ENCODE peak calls at places on chromosomes 16 and 17, in five cellular contexts. P is effector memory CD4-positive, alpha-beta T cell; E is GM23338; V is stimulated activated naive CD8-positive, alpha-beta T cell treated with anti-CD3 and anti-CD28 coated beads, Interleukin-15, amount 100 ng/mL, for 72 hours; G is psoas muscle. X is an unnamed sample.

GRCh38 chr16:8391219-8391757 is 199.0 kb downstream of the TMEM114 start:
- DNase-seq in P (no peak), E (no peak), V (no peak), G (no peak), X (no peak)

GRCh38 chr17:42010898-42011516 is 6.2 kb downstream of the DNAJC7 start:
- DNase-seq in P (no peak), E (peak; percentile 71), V (no peak), G (no peak), X (peak; percentile 56)

GRCh38 chr16:52872706-52873105 is 180.0 kb downstream of the CHD9NB start:
- DNase-seq in P (no peak), E (no peak), V (no peak), G (no peak), X (no peak)

GRCh38 chr17:31446195-31446967 is 54.9 kb downstream of the RAB11FIP4 start:
- DNase-seq in P (no peak), E (no peak), V (no peak), G (no peak), X (no peak)

GRCh38 chr17:4967539-4968165 is at the start of gene SPAG7:
- DNase-seq in P (peak; percentile 90), E (peak; percentile 96), V (peak; percentile 97), G (peak; percentile 93), X (peak; percentile 95)

GRCh38 chr17:885971-886571 is 93.5 kb downstream of the NXN start:
- DNase-seq in P (no peak), E (no peak), V (no peak), G (peak; percentile 79), X (no peak)

GRCh38 chr16:29290631-29291247 is 115.8 kb downstream of the NPIPB11 start:
- DNase-seq in P (peak; percentile 42), E (peak; percentile 86), V (peak; percentile 50), G (peak; percentile 97), X (peak; percentile 97)

GRCh38 chr17:54982399-54982798 is 13.8 kb downstream of the STXBP4 start:
- DNase-seq in P (no peak), E (no peak), V (no peak), G (no peak), X (no peak)

GRCh38 chr17:76049239-76049638 is 22.1 kb upstream of the EVPL start:
- DNase-seq in P (no peak), E (no peak), V (no peak), G (no peak), X (no peak)

GRCh38 chr17:549197-550040 is 165.2 kb downstream of the VPS53 start:
- DNase-seq in P (no peak), E (no peak), V (no peak), G (no peak), X (peak; percentile 53)

GRCh38 chr17:73028311-73028755 is 64.2 kb downstream of the SLC39A11 start:
- DNase-seq in P (no peak), E (no peak), V (no peak), G (no peak), X (no peak)

GRCh38 chr16:57882797-57883196 is 80.5 kb upstream of the KIFC3 start:
- DNase-seq in P (no peak), E (no peak), V (no peak), G (no peak), X (no peak)

GRCh38 chr17:69448431-69449102 is 34.1 kb downstream of the MAP2K6 start:
- DNase-seq in P (no peak), E (peak; percentile 97), V (no peak), G (peak; percentile 41), X (peak; percentile 27)

GRCh38 chr17:63702223-63702577 is 2.3 kb upstream of the LIMD2 start:
- DNase-seq in P (peak; percentile 54), E (no peak), V (peak; percentile 55), G (no peak), X (no peak)

GRCh38 chr17:32222621-32223020 is 43.0 kb upstream of the RHBDL3 start:
- DNase-seq in P (no peak), E (no peak), V (no peak), G (no peak), X (peak; percentile 48)

GRCh38 chr16:69936252-69936651 is 14.9 kb upstream of the CLEC18A start:
- DNase-seq in P (no peak), E (no peak), V (no peak), G (no peak), X (no peak)

GRCh38 chr17:44961921-44962350 is 6.2 kb downstream of the C1QL1 start:
- DNase-seq in P (no peak), E (peak; percentile 73), V (no peak), G (no peak), X (no peak)

GRCh38 chr17:71639865-71640264 is 481.0 kb upstream of the SOX9 start:
- DNase-seq in P (no peak), E (no peak), V (no peak), G (no peak), X (no peak)

GRCh38 chr17:65013613-65014391 is 42.7 kb downstream of the GNA13 start:
- DNase-seq in P (no peak), E (no peak), V (peak; percentile 25), G (no peak), X (peak; percentile 70)

GRCh38 chr16:74290356-74290755 is 6.3 kb upstream of the PSMD7 start:
- DNase-seq in P (no peak), E (no peak), V (no peak), G (no peak), X (no peak)

GRCh38 chr16:23784811-23785447 is 30.1 kb downstream of the CHP2 start:
- DNase-seq in P (no peak), E (no peak), V (no peak), G (no peak), X (peak; percentile 13)

GRCh38 chr17:30819941-30820705 is 4.4 kb downstream of the CRLF3 start:
- DNase-seq in P (no peak), E (no peak), V (no peak), G (no peak), X (no peak)

GRCh38 chr17:75539969-75540729 is 14.7 kb downstream of the LLGL2 start:
- DNase-seq in P (no peak), E (no peak), V (no peak), G (no peak), X (no peak)

GRCh38 chr16:84941916-84942315 is 69.4 kb downstream of the ZDHHC7 start:
- DNase-seq in P (no peak), E (no peak), V (no peak), G (no peak), X (no peak)

GRCh38 chr16:1923299-1924034 is 5.3 kb upstream of the HS3ST6 start:
- DNase-seq in P (no peak), E (peak; percentile 83), V (no peak), G (no peak), X (no peak)

GRCh38 chr17:48550313-48551205 is 5.7 kb upstream of the HOXB2 start:
- DNase-seq in P (no peak), E (peak; percentile 64), V (no peak), G (no peak), X (no peak)

GRCh38 chr16:86317617-86318021 is 192.7 kb upstream of the FOXF1 start:
- DNase-seq in P (no peak), E (no peak), V (no peak), G (no peak), X (no peak)

GRCh38 chr17:9228408-9229159 is 207.3 kb downstream of the NTN1 start:
- DNase-seq in P (no peak), E (no peak), V (no peak), G (no peak), X (no peak)

GRCh38 chr17:74757931-74758845 is 9.8 kb downstream of the NHERF1 start:
- DNase-seq in P (no peak), E (no peak), V (no peak), G (no peak), X (no peak)

GRCh38 chr16:31063495-31063842 is 10.6 kb downstream of the ZNF668 start:
- DNase-seq in P (no peak), E (peak; percentile 60), V (no peak), G (no peak), X (no peak)

GRCh38 chr17:17537311-17538099 is 41.3 kb upstream of the RASD1 start:
- DNase-seq in P (no peak), E (no peak), V (no peak), G (peak; percentile 14), X (no peak)

GRCh38 chr16:67173323-67173722 is 3.0 kb downstream of the NOL3 start:
- DNase-seq in P (no peak), E (no peak), V (no peak), G (no peak), X (no peak)

GRCh38 chr16:86509759-86510464 is 415 bp upstream of the FOXF1 start:
- DNase-seq in P (no peak), E (peak; percentile 80), V (no peak), G (peak; percentile 53), X (no peak)

GRCh38 chr16:81478876-81479496 is 34.4 kb downstream of the CMIP start:
- DNase-seq in P (no peak), E (no peak), V (no peak), G (no peak), X (no peak)